ENCODE peak calls at places on chromosomes 1 and 21, in eight cellular contexts. O is PC-3, M is neural progenitor cell, W is HCT116, U is OCI-LY7, L is hepatocyte, P is MM.1S, D is SK-N-SH. B is an unnamed sample.

GRCh38 chr1:2353215-2353906 is 38.0 kb downstream of the MORN1 start:
- DNase-seq in U (no peak), P (no peak), L (no peak), D (no peak), M (no peak), W (no peak), O (no peak), B (no peak)

GRCh38 chr1:98870959-98871903 is 133.4 kb downstream of the PLPPR5 start:
- DNase-seq in P (peak; percentile 90), W (no peak), L (no peak), O (no peak), M (no peak), D (peak; percentile 11), U (peak; percentile 90), B (no peak)

GRCh38 chr1:22206551-22207125 is 63.7 kb upstream of the WNT4 start:
- DNase-seq in L (no peak), U (no peak), O (no peak), D (no peak), W (no peak), P (no peak), M (no peak), B (peak; percentile 41)

GRCh38 chr21:14826630-14827029 is 238.2 kb downstream of the NRIP1 start:
- DNase-seq in O (no peak), M (no peak), U (no peak), P (no peak), D (no peak), W (no peak), L (no peak), B (no peak)

GRCh38 chr1:46084553-46085448 is 47.6 kb downstream of the PIK3R3 start:
- DNase-seq in D (no peak), L (no peak), W (no peak), P (no peak), O (peak; percentile 70), U (no peak), M (no peak), B (peak; percentile 58)

GRCh38 chr1:113146242-113147072 is 73.5 kb downstream of the LRIG2 start:
- DNase-seq in D (peak; percentile 78), M (no peak), O (no peak), U (no peak), L (peak; percentile 35), W (no peak), P (no peak), B (peak; percentile 24)

GRCh38 chr1:110312188-110313121 is 26.7 kb upstream of the RBM15 start:
- DNase-seq in M (peak; percentile 88), O (peak; percentile 81), W (peak; percentile 54), D (peak; percentile 77), L (peak; percentile 87), P (peak; percentile 18), U (peak; percentile 68), B (peak; percentile 93)

GRCh38 chr1:207672525-207673130 is 27.7 kb downstream of the CR1L start:
- DNase-seq in M (peak; percentile 70), O (peak; percentile 86), U (peak; percentile 31), L (peak; percentile 69), W (peak; percentile 45), D (peak; percentile 32), P (peak; percentile 69), B (peak; percentile 59)

DNA sequence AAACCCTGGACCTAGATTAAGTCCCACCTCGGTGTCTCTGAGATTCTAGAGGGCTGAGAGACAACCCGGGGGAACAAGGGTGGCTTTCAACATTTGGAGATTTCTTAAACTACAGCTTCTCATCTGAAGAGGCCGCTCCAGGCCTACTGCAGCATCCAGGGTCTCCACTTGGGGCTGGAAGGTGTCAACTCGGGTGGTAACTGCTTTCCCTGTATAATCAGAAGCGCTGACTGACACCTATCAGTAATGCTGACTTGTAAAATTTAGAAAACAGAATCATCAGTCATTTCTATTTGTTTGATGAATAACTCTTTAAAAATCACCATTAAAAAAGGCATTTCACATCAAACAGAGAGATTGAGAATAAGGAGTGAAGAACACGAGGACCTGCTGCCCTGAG is 226.0 kb downstream of the PBX1 start:
- DNase-seq in W (no peak), O (no peak), U (no peak), D (no peak), L (no peak), P (no peak), M (no peak), B (no peak)
- H3K4me1 ChIP-seq in W (peaks cover 35% of the 10 kb centered on the region), O (peaks cover 4% of the 10 kb centered on the region), U (no peaks in the 10 kb centered on the region), D (peaks cover 28% of the 10 kb centered on the region), L (peaks cover 37% of the 10 kb centered on the region), P (peaks cover 11% of the 10 kb centered on the region), M (peaks cover 36% of the 10 kb centered on the region), B (peaks cover 48% of the 10 kb centered on the region)

DNA sequence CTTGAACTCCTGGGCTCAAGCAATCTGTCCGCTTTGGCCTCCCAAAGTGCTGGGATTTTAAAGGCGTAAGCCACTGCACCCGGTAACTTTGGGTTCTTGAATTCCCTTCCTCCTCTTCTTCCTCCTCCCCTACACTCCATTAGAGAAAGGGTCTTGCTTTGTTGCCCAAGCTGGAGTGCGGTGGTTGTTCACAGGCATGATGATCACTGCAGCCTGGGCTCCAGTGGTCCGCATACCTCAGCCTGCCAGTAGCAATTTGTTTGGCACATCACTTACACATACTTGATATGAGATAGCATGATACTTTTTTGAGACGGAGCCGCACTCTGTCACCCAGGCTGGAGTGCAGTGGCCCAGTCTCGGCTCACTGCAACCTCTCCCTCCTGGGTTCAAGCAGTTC is 2.2 kb downstream of the DEGS1 start:
- DNase-seq in O (no peak), D (no peak), L (no peak), P (no peak), W (no peak), U (peak; percentile 45), M (no peak), B (no peak)
- TF ChIP-seq EZH2phosphoT487 in O (no peak), D (no peak), L (no peak), P (no peak), W (no peak), U (no peak), M (no peak), B (no peak)

GRCh38 chr1:248404024-248404423 is 1.2 kb downstream of the OR2T1 start:
- DNase-seq in M (no peak), D (no peak), L (no peak), O (no peak), U (no peak), P (no peak), W (peak; percentile 3), B (no peak)
- H3K9me3 ChIP-seq in M (peaks cover 35% of the 10 kb centered on the region), D (no peaks in the 10 kb centered on the region), L (peaks cover 6% of the 10 kb centered on the region), O (peaks cover 7% of the 10 kb centered on the region), U (no peaks in the 10 kb centered on the region), P (no peaks in the 10 kb centered on the region), W (peaks cover 15% of the 10 kb centered on the region), B (no peaks in the 10 kb centered on the region)

DNA sequence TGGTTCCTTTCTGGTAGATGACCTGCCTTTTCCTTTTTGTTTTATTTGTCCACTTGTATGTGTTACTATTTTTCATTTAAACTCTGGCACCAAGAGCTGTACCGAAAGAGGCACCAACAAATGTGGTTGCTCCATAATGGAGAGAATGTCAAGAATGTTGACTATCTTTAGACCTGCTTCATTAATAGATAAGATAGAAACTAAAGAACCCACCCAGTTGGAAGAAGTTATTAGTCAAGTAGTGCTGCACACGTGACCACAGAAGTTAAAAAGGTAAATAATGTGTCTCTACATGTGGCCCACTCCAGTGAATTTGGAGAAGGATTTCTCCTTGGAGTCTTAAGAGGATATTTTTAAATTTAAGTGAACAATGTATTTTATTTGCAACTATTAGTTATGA is 9.3 kb downstream of the ATP1A1 start:
- DNase-seq in O (no peak), U (no peak), P (peak; percentile 39), M (no peak), L (no peak), W (no peak), D (no peak), B (no peak)
- H3K4me1 ChIP-seq in O (peaks cover 20% of the 10 kb centered on the region), U (peaks cover 39% of the 10 kb centered on the region), P (no peaks in the 10 kb centered on the region), M (peaks cover 40% of the 10 kb centered on the region), L (peaks cover 48% of the 10 kb centered on the region), W (peaks cover 8% of the 10 kb centered on the region), D (peaks cover 45% of the 10 kb centered on the region), B (peaks cover 27% of the 10 kb centered on the region)

GRCh38 chr1:32702599-32703478 is at the start of gene SYNC:
- DNase-seq in M (peak; percentile 58), W (no peak), P (no peak), O (peak; percentile 61), D (peak; percentile 86), L (peak; percentile 68), U (no peak), B (peak; percentile 81)
- TF ChIP-seq EZH2phosphoT487 in M (no peak), W (no peak), P (no peak), O (no peak), D (no peak), L (no peak), U (no peak), B (no peak)

GRCh38 chr1:247962911-247963588 is 2.0 kb upstream of the OR2AK2 start:
- DNase-seq in U (no peak), O (no peak), P (no peak), M (no peak), W (no peak), L (no peak), D (no peak), B (no peak)

GRCh38 chr1:247961796-247962195 is 3.2 kb upstream of the OR2AK2 start:
- DNase-seq in O (peak; percentile 86), W (no peak), L (no peak), D (no peak), U (no peak), M (no peak), P (no peak), B (no peak)

GRCh38 chr1:247964933-247965332 is at the start of gene OR2AK2:
- DNase-seq in U (no peak), W (no peak), P (no peak), O (no peak), D (no peak), L (no peak), M (no peak), B (no peak)

GRCh38 chr1:247966520-247967204 is 1.6 kb downstream of the OR2AK2 start:
- DNase-seq in D (no peak), L (no peak), P (peak; percentile 28), U (no peak), O (no peak), W (no peak), M (no peak), B (no peak)
- H3K9me3 ChIP-seq in D (no peaks in the 10 kb centered on the region), L (no peaks in the 10 kb centered on the region), P (no peaks in the 10 kb centered on the region), U (no peaks in the 10 kb centered on the region), O (no peaks in the 10 kb centered on the region), W (peaks cover 16% of the 10 kb centered on the region), M (peaks cover 21% of the 10 kb centered on the region), B (no peaks in the 10 kb centered on the region)

DNA sequence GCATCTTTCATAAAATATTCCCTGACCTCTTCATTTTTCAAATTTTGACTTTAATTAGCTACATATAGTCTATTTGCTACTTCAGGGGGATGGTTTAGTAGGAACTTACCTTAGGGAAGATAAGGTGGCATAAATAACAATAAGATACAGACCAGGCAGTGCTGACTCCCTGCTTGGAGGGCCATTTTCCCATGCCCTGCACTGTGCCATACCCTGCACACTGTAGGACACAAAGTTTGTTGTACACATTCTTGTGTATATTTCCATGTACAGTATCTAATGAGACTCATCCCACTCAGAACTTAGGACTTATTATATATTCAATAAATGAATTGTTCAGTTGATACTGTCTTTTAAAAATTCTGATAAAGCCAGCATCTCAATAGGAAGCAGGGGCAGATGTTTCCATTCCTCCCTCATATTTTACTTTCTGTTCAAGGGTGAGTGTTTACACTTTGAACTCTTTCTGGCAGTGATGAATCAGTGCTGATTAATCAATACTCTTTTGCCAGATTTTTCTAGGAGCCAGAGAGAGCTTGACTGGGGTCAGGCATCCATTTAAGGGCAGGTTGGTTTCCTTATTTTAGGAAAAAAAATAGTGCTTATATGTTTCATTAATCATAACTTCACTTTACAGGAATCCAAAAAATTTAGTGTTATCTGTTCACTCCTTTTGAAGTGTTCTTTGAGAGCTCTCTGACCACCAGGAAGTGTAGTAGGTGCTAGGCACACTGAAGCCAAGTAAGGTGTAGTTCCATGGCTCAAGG is 30.6 kb downstream of the MPZL1 start:
- DNase-seq in O (peak; percentile 41), L (no peak), W (no peak), M (no peak), U (no peak), P (no peak), D (no peak), B (peak; percentile 62)
- H3K4me1 ChIP-seq in O (peaks cover 16% of the 10 kb centered on the region), L (peaks cover 19% of the 10 kb centered on the region), W (peaks cover 4% of the 10 kb centered on the region), M (peaks cover 6% of the 10 kb centered on the region), U (peaks cover 91% of the 10 kb centered on the region), P (peaks cover 12% of the 10 kb centered on the region), D (peaks cover 23% of the 10 kb centered on the region), B (peaks cover 56% of the 10 kb centered on the region)